ENCODE peak calls at places on chromosomes 13 and 19, in six cellular contexts. Y, C, V, M, T and W are unnamed samples.
A peak's percentile ranks its signal among the peaks of the same experiment; 100 is the strongest.

GRCh38 chr13:108070925-108071324 is 144.4 kb downstream of the LIG4 start:
- DNase-seq in Y (no peak), C (no peak), V (no peak), M (no peak), T (no peak), W (no peak)

GRCh38 chr13:51953347-51953746 is 57.9 kb downstream of the ATP7B start:
- DNase-seq in Y (no peak), C (no peak), V (no peak), M (no peak), T (no peak), W (no peak)

GRCh38 chr19:14091086-14091884 is 734 bp upstream of the SAMD1 start:
- DNase-seq in Y (peak; percentile 97), C (no peak), V (no peak), M (peak; percentile 52), T (peak; percentile 58), W (peak; percentile 78)

GRCh38 chr19:6745965-6746364 is 6.5 kb downstream of the TRIP10 start:
- DNase-seq in Y (no peak), C (no peak), V (no peak), M (no peak), T (no peak), W (no peak)

GRCh38 chr19:10238172-10238783 is 7.1 kb upstream of the S1PR2 start:
- DNase-seq in Y (no peak), C (peak; percentile 71), V (no peak), M (peak; percentile 60), T (peak; percentile 96), W (no peak)

GRCh38 chr19:45471116-45471865 is 3.5 kb downstream of the FOSB start:
- DNase-seq in Y (no peak), C (no peak), V (no peak), M (peak; percentile 68), T (peak; percentile 32), W (no peak)

GRCh38 chr13:40345149-40345514 is 321.3 kb downstream of the FOXO1 start:
- DNase-seq in Y (no peak), C (no peak), V (no peak), M (no peak), T (no peak), W (no peak)

GRCh38 chr13:101242720-101243119 is 173.6 kb downstream of the NALCN start:
- DNase-seq in Y (no peak), C (no peak), V (no peak), M (no peak), T (no peak), W (no peak)

GRCh38 chr19:6091771-6092291 is 18.5 kb downstream of the RFX2 start:
- DNase-seq in Y (no peak), C (no peak), V (no peak), M (peak; percentile 62), T (peak; percentile 30), W (peak; percentile 8)

GRCh38 chr19:5692785-5693194 is 2.7 kb downstream of the RPL36 start:
- DNase-seq in Y (no peak), C (no peak), V (no peak), M (no peak), T (no peak), W (no peak)

GRCh38 chr19:41535029-41535622 is 40.8 kb upstream of the CEACAM21 start:
- DNase-seq in Y (no peak), C (no peak), V (no peak), M (no peak), T (no peak), W (no peak)

GRCh38 chr13:110799246-110800236 is 86.0 kb downstream of the ING1 start:
- DNase-seq in Y (no peak), C (peak; percentile 91), V (no peak), M (peak; percentile 87), T (peak; percentile 96), W (no peak)

GRCh38 chr19:41355802-41356201 is 2.1 kb upstream of the TGFB1 start:
- DNase-seq in Y (no peak), C (no peak), V (no peak), M (no peak), T (no peak), W (no peak)

GRCh38 chr13:91078093-91078679 is 269.3 kb upstream of the MIR17HG start:
- DNase-seq in Y (peak; percentile 13), C (no peak), V (no peak), M (no peak), T (peak; percentile 41), W (peak; percentile 33)

GRCh38 chr19:30064021-30064699 is 122.1 kb downstream of the URI1 start:
- DNase-seq in Y (no peak), C (no peak), V (no peak), M (no peak), T (no peak), W (no peak)

GRCh38 chr19:3098515-3099346 is 4.6 kb downstream of the GNA11 start:
- DNase-seq in Y (no peak), C (no peak), V (no peak), M (peak; percentile 56), T (peak; percentile 26), W (no peak)

GRCh38 chr19:53900191-53900860 is 8.8 kb upstream of the CACNG7 start:
- DNase-seq in Y (no peak), C (no peak), V (no peak), M (no peak), T (no peak), W (no peak)

GRCh38 chr13:85541476-85541875 is 257.7 kb downstream of the SLITRK6 start:
- DNase-seq in Y (no peak), C (no peak), V (no peak), M (no peak), T (no peak), W (no peak)

GRCh38 chr19:32416749-32417469 is 11.3 kb downstream of the DPY19L3 start:
- DNase-seq in Y (no peak), C (peak; percentile 36), V (no peak), M (peak; percentile 61), T (no peak), W (no peak)

GRCh38 chr19:18029617-18030338 is 21.8 kb downstream of the ARRDC2 start:
- DNase-seq in Y (no peak), C (no peak), V (no peak), M (peak; percentile 64), T (no peak), W (peak; percentile 75)

GRCh38 chr19:28130066-28130511 is 1082.9 kb downstream of the UQCRFS1 start:
- DNase-seq in Y (peak; percentile 46), C (no peak), V (no peak), M (no peak), T (no peak), W (no peak)